ENCODE peak calls at places on chromosome 9, in four cellular contexts. Y is nephron progenitor cell; R is effector memory CD4-positive, alpha-beta T cell; L is DMS 273 treated with DMSO at 0.1 percent for 48 hours. B is an unnamed sample.

GRCh38 chr9:88218721-88219120 is 80.4 kb upstream of the SPATA31C2 start:
- DNase-seq in Y (no peak), R (no peak), L (no peak), B (no peak)

GRCh38 chr9:16986441-16987387 is 116.2 kb upstream of the BNC2 start:
- DNase-seq in R (no peak), Y (no peak), L (no peak), B (no peak)

GRCh38 chr9:20269620-20270019 is 352.7 kb downstream of the MLLT3 start:
- DNase-seq in L (no peak), Y (no peak), R (no peak), B (no peak)

GRCh38 chr9:99326112-99326916 is 104.2 kb downstream of the SEC61B start:
- DNase-seq in Y (no peak), R (no peak), L (no peak), B (no peak)

GRCh38 chr9:24245988-24246387 is 299.7 kb downstream of the IZUMO3 start:
- DNase-seq in L (peak), R (no peak), Y (peak), B (no peak)

GRCh38 chr9:112377087-112377486 is 2.8 kb upstream of the HSDL2 start:
- DNase-seq in Y (no peak), R (no peak), L (no peak), B (no peak)

GRCh38 chr9:88400021-88400420 is 11.8 kb downstream of the SPIN1 start:
- DNase-seq in L (no peak), R (no peak), Y (no peak), B (no peak)

GRCh38 chr9:96383165-96383939 is at the start of gene SLC35D2:
- DNase-seq in L (no peak), R (no peak), Y (peak), B (peak)

GRCh38 chr9:133120343-133121199 is 469 bp downstream of the RALGDS start:
- DNase-seq in L (no peak), R (no peak), Y (no peak), B (no peak)

GRCh38 chr9:77783518-77783917 is 135.4 kb upstream of the GNA14 start:
- DNase-seq in Y (no peak), L (no peak), R (no peak), B (no peak)

GRCh38 chr9:131096490-131097258 is at the start of gene AIF1L:
- DNase-seq in R (no peak), L (no peak), Y (peak), B (no peak)

B was measured in nucleus accumbens.